ENCODE peak calls at places on chromosomes 11 and 22, in seven cellular contexts. I is cardiac muscle cell; F is HTR-8/SVneo; V is cardiac septum; E is AG04450; H is stimulated activated CD4-positive, alpha-beta T cell treated with anti-CD3 and anti-CD28 coated beads, Interleukin-1b, Interleukin-23, amount 100 ng/mL, for 1 hour; W is GM19239. Q is an unnamed sample.

GRCh38 chr11:130909650-130910049 is 6.6 kb downstream of the SNX19 start:
- DNase-seq in I (peak; percentile 64), F (no peak), V (no peak), E (peak; percentile 64), H (no peak), W (no peak), Q (peak; percentile 23)

GRCh38 chr11:2528301-2529050 is 83.7 kb downstream of the KCNQ1 start:
- DNase-seq in I (no peak), F (no peak), V (peak; percentile 69), E (no peak), H (no peak), W (no peak), Q (no peak)

GRCh38 chr11:104073950-104074349 is 37.5 kb downstream of the DDI1 start:
- DNase-seq in I (no peak), F (no peak), V (no peak), E (no peak), H (no peak), W (no peak), Q (no peak)

GRCh38 chr11:112291191-112291590 is 30.5 kb upstream of the PLET1 start:
- DNase-seq in I (no peak), F (no peak), V (no peak), E (no peak), H (no peak), W (no peak), Q (no peak)

GRCh38 chr11:10973416-10973815 is 115.6 kb upstream of the ZBED5 start:
- DNase-seq in I (no peak), F (no peak), V (no peak), E (no peak), H (no peak), W (no peak), Q (no peak)

GRCh38 chr11:123103326-123103980 is 41.5 kb upstream of the HSPA8 start:
- DNase-seq in I (peak; percentile 80), F (peak; percentile 61), V (no peak), E (peak; percentile 34), H (no peak), W (no peak), Q (peak; percentile 45)

GRCh38 chr22:44360686-44361381 is 48.1 kb upstream of the SHISAL1 start:
- DNase-seq in I (peak; percentile 81), F (peak; percentile 52), V (no peak), E (peak; percentile 45), H (no peak), W (no peak), Q (no peak)

GRCh38 chr22:49155039-49155808 is 672.4 kb downstream of the BRD1 start:
- DNase-seq in I (no peak), F (no peak), V (peak; percentile 49), E (no peak), H (no peak), W (no peak), Q (no peak)

GRCh38 chr11:126426820-126427749 is 71.6 kb downstream of the ST3GAL4 start:
- DNase-seq in I (no peak), F (no peak), V (no peak), E (no peak), H (no peak), W (no peak), Q (no peak)

GRCh38 chr11:61680622-61681191 is 516 bp downstream of the DAGLA start:
- DNase-seq in I (no peak), F (no peak), V (no peak), E (no peak), H (no peak), W (no peak), Q (no peak)

GRCh38 chr11:68257477-68258362 is 14.1 kb downstream of the C11orf24 start:
- DNase-seq in I (peak; percentile 93), F (peak; percentile 96), V (peak; percentile 96), E (peak; percentile 66), H (peak; percentile 87), W (peak; percentile 84), Q (peak; percentile 59)

Q was measured in AG04449.